ENCODE peak calls at places on chromosome 19, in four cellular contexts. O is HepG2, K is K562, X is GM12878. T is an unnamed sample.

GRCh38 chr19:12137541-12137940 is 2.6 kb downstream of the ZNF20 start:
- DNase-seq in O (peak), K (peak), X (no peak), T (no peak)

GRCh38 chr19:12788682-12789097 is 2.6 kb upstream of the JUNB start:
- DNase-seq in O (peak), K (peak), X (peak), T (no peak)

GRCh38 chr19:51136891-51137551 is 5.1 kb upstream of the SIGLEC7 start:
- DNase-seq in O (no peak), K (peak), X (no peak), T (no peak)

GRCh38 chr19:17658666-17659065 is 29.5 kb downstream of the UNC13A start:
- DNase-seq in O (no peak), K (no peak), X (no peak), T (no peak)

GRCh38 chr19:55585658-55586339 is 5.2 kb upstream of the ZNF579 start:
- DNase-seq in O (peak), K (no peak), X (no peak), T (no peak)

GRCh38 chr19:50705422-50706019 is 14.1 kb downstream of the SHANK1 start:
- DNase-seq in O (peak), K (peak), X (peak), T (peak)

GRCh38 chr19:52640916-52641315 is 2.8 kb upstream of the ZNF83 start:
- DNase-seq in O (no peak), K (peak), X (no peak), T (no peak)

GRCh38 chr19:58586131-58586765 is 13.1 kb upstream of the MZF1 start:
- DNase-seq in O (no peak), K (no peak), X (no peak), T (no peak)

GRCh38 chr19:58091251-58091995 is 6.6 kb downstream of the ZSCAN18 start:
- DNase-seq in O (no peak), K (no peak), X (no peak), T (no peak)

GRCh38 chr19:11160119-11160768 is 4.7 kb upstream of the SPC24 start:
- DNase-seq in O (no peak), K (peak), X (no peak), T (no peak)

GRCh38 chr19:4030552-4030951 is 23.0 kb downstream of the PIAS4 start:
- DNase-seq in O (no peak), K (no peak), X (no peak), T (no peak)

GRCh38 chr19:4030981-4031380 is 23.4 kb downstream of the PIAS4 start:
- DNase-seq in O (no peak), K (no peak), X (no peak), T (no peak)

GRCh38 chr19:4031420-4031819 is 23.9 kb downstream of the PIAS4 start:
- DNase-seq in O (no peak), K (no peak), X (no peak), T (no peak)

GRCh38 chr19:4033028-4033956 is 25.8 kb downstream of the PIAS4 start:
- DNase-seq in O (no peak), K (no peak), X (no peak), T (no peak)

GRCh38 chr19:4032436-4032835 is 24.9 kb downstream of the PIAS4 start:
- DNase-seq in O (no peak), K (no peak), X (no peak), T (no peak)
- TF ChIP-seq FOXM1 in O (no peak), K (no peak), X (no peak), T (no peak)

GRCh38 chr19:13850910-13851753 is 25.8 kb upstream of the NANOS3 start:
- DNase-seq in O (peak), K (peak), X (no peak), T (no peak)
- TF ChIP-seq BHLHE40 in O (peak), K (no peak), X (no peak), T (no peak)

GRCh38 chr19:45947926-45948325 is 25.7 kb downstream of the NOVA2 start:
- DNase-seq in O (no peak), K (no peak), X (no peak), T (no peak)
- TF ChIP-seq TARDBP in O (no peak), K (no peak), X (no peak), T (no peak)

GRCh38 chr19:1624458-1624857 is 19.2 kb upstream of the UQCR11 start:
- DNase-seq in O (peak), K (peak), X (no peak), T (peak)
- TF ChIP-seq FOXM1 in O (no peak), K (no peak), X (no peak), T (no peak)

GRCh38 chr19:5913739-5914357 is at the start of gene CAPS:
- DNase-seq in O (peak), K (no peak), X (no peak), T (no peak)

GRCh38 chr19:5914358-5914774 is 312 bp downstream of the CAPS start:
- DNase-seq in O (no peak), K (no peak), X (no peak), T (no peak)

GRCh38 chr19:5915782-5916165 is 1.7 kb downstream of the CAPS start:
- DNase-seq in O (no peak), K (no peak), X (no peak), T (no peak)

GRCh38 chr19:5916201-5916708 is 2.2 kb downstream of the CAPS start:
- DNase-seq in O (no peak), K (no peak), X (no peak), T (no peak)

DNA sequence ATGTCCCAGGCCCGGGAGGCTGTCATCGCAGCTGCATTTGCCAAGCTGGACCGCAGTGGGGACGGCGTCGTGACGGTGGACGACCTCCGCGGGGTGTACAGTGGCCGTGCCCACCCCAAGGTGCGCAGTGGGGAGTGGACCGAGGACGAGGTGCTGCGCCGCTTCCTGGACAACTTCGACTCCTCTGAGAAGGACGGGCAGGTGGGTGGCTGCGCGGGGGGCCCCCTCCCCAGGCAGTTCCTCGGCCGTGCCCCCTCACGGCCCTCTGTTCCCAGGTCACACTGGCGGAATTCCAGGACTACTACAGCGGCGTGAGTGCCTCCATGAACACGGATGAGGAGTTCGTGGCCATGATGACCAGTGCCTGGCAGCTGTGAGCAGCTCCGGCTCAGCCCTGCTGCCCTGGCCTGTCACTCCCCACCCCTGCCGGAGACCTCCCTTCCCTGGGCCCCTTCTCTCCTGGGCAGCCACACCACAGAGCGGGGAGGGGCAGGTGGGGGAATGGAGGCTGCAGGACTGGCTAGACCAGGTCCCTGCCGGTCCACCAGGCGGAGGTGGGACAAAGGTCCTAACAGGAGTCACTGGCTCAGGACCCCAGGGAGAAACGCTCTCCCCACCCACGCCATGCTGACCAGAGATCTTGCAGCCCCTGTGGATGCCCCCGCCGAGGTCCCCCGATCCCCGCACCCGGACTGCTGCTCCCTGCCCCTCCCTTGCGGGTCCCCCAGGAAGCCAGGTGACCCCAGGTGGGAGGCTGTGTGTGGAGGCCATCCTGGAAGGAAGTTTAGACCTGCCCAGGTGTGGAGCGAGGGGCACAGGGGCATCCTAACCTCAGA is 1.1 kb downstream of the CAPS start:
- DNase-seq in O (no peak), K (no peak), X (no peak), T (no peak)
- TF ChIP-seq BHLHE40 in O (no peak), K (no peak), X (no peak), T (no peak)

GRCh38 chr19:7986321-7987083 is 18.9 kb downstream of the ELAVL1 start:
- DNase-seq in O (no peak), K (no peak), X (no peak), T (no peak)
- TF ChIP-seq TARDBP in O (no peak), K (no peak), X (no peak), T (no peak)

GRCh38 chr19:15926484-15926883 is 7.8 kb downstream of the CYP4F11 start:
- DNase-seq in O (no peak), K (no peak), X (no peak), T (no peak)
- TF ChIP-seq FOXM1 in O (no peak), K (no peak), X (no peak), T (no peak)

GRCh38 chr19:33470040-33470330 is 51.6 kb downstream of the PEPD start:
- DNase-seq in O (no peak), K (no peak), X (no peak), T (no peak)

GRCh38 chr19:33465834-33466233 is 55.8 kb downstream of the PEPD start:
- DNase-seq in O (no peak), K (no peak), X (no peak), T (no peak)

GRCh38 chr19:33468361-33469170 is 53.0 kb downstream of the PEPD start:
- DNase-seq in O (no peak), K (peak), X (no peak), T (no peak)

GRCh38 chr19:33469171-33470039 is 52.2 kb downstream of the PEPD start:
- DNase-seq in O (no peak), K (no peak), X (no peak), T (no peak)

GRCh38 chr19:33467851-33468250 is 53.7 kb downstream of the PEPD start:
- DNase-seq in O (no peak), K (no peak), X (no peak), T (no peak)
- TF ChIP-seq BHLHE40 in O (no peak), K (no peak), X (no peak), T (no peak)

T was measured in HEK293T.